ENCODE peak calls at places on chromosome 3, in four cellular contexts. A is stimulated activated naive B cell treated with anti-CD40 and anti-IgM and Interleukin-4, amounts not matched to agents 10 μg/mL and 1 μg/mL and 100 μg/mL, for 72 hours; B is stimulated activated CD8-positive, alpha-beta memory T cell treated with anti-CD3 and anti-CD28 coated beads, Interleukin-12 subunit alpha, Interleukin-12 subunit beta, amount 100 ng/mL, for 1 hour; D is type B pancreatic cell. R is an unnamed sample.
A peak's percentile ranks its signal among the peaks of the same experiment; 100 is the strongest.

GRCh38 chr3:78754066-78754743 is 1013.6 kb downstream of the ROBO1 start:
- DNase-seq in A (no peak), B (no peak), D (no peak), R (no peak)

GRCh38 chr3:44886561-44886960 is 12.2 kb downstream of the TGM4 start:
- DNase-seq in A (no peak), B (no peak), D (no peak), R (no peak)

GRCh38 chr3:38583688-38584087 is 65.8 kb downstream of the SCN5A start:
- DNase-seq in A (no peak), B (no peak), D (peak; percentile 20), R (peak; percentile 24)

GRCh38 chr3:69866988-69867720 is 127.9 kb downstream of the MITF start:
- DNase-seq in A (no peak), B (no peak), D (no peak), R (no peak)

GRCh38 chr3:129060276-129061076 is at the start of gene GP9:
- DNase-seq in A (no peak), B (no peak), D (no peak), R (no peak)

GRCh38 chr3:194396897-194397756 is 1.9 kb downstream of the GP5 start:
- DNase-seq in A (peak; percentile 8), B (no peak), D (no peak), R (no peak)

GRCh38 chr3:193788189-193788946 is 195.4 kb downstream of the OPA1 start:
- DNase-seq in A (peak; percentile 35), B (no peak), D (no peak), R (no peak)

GRCh38 chr3:186882881-186883685 is 40.6 kb downstream of the ADIPOQ start:
- DNase-seq in A (no peak), B (no peak), D (no peak), R (no peak)

GRCh38 chr3:150049317-150049716 is 78.6 kb upstream of the PFN2 start:
- DNase-seq in A (no peak), B (no peak), D (no peak), R (no peak)

GRCh38 chr3:48459331-48459730 is 12.8 kb downstream of the ATRIP start:
- DNase-seq in A (no peak), B (no peak), D (no peak), R (no peak)

GRCh38 chr3:32913790-32914446 is 37.5 kb upstream of the CCR4 start:
- DNase-seq in A (no peak), B (no peak), D (no peak), R (peak; percentile 78)

GRCh38 chr3:21914451-21914850 is 163.4 kb upstream of the ZNF385D start:
- DNase-seq in A (no peak), B (no peak), D (no peak), R (no peak)

GRCh38 chr3:130227540-130227939 is 117.9 kb upstream of the COL6A5 start:
- DNase-seq in A (no peak), B (no peak), D (no peak), R (no peak)

GRCh38 chr3:174408310-174408709 is 450.8 kb upstream of the NAALADL2 start:
- DNase-seq in A (no peak), B (no peak), D (no peak), R (no peak)

GRCh38 chr3:127735767-127736693 is 63.3 kb downstream of the ABTB1 start:
- DNase-seq in A (peak; percentile 59), B (no peak), D (no peak), R (no peak)

GRCh38 chr3:119702530-119703527 is at the start of gene CFAP91:
- DNase-seq in A (peak; percentile 87), B (peak; percentile 70), D (peak; percentile 96), R (peak; percentile 98)

GRCh38 chr3:178778579-178778978 is 242.3 kb downstream of the KCNMB2 start:
- DNase-seq in A (no peak), B (no peak), D (no peak), R (no peak)

GRCh38 chr3:120625199-120625598 is 29.1 kb downstream of the NDUFB4 start:
- DNase-seq in A (no peak), B (no peak), D (no peak), R (no peak)

GRCh38 chr3:15602146-15602536 is 596 bp downstream of the BTD start:
- DNase-seq in A (no peak), B (no peak), D (no peak), R (no peak)

GRCh38 chr3:197226179-197226578 is 72.2 kb downstream of the DLG1 start:
- DNase-seq in A (no peak), B (no peak), D (no peak), R (no peak)

GRCh38 chr3:108022316-108023150 is 68.3 kb downstream of the CD47 start:
- DNase-seq in A (no peak), B (no peak), D (no peak), R (no peak)

GRCh38 chr3:57221883-57222282 is 5.6 kb upstream of the APPL1 start:
- DNase-seq in A (no peak), B (no peak), D (no peak), R (no peak)

R was measured in coronary artery.